ENCODE peak calls at places on chromosomes 3 and 15, in four cellular contexts. H, Z, C and X are unnamed samples. For H3K9me2, the result is how much of the 10 kb centered on the place peaks cover.

GRCh38 chr15:69794643-69795461 is 302.9 kb downstream of the TLE3 start:
- DNase-seq in H (peak), Z (peak), C (no peak), X (peak)

GRCh38 chr15:44243146-44243545 is 45.4 kb upstream of the GOLM2 start:
- DNase-seq in H (no peak), Z (no peak), C (no peak), X (no peak)

GRCh38 chr3:114152519-114153151 is 26.2 kb downstream of the DRD3 start:
- DNase-seq in H (peak), Z (peak), C (peak), X (peak)

GRCh38 chr3:131608741-131609140 is 106.0 kb upstream of the MRPL3 start:
- DNase-seq in H (no peak), Z (no peak), C (no peak), X (no peak)

GRCh38 chr15:80577552-80578205 is 117.4 kb upstream of the ABHD17C start:
- DNase-seq in H (no peak), Z (no peak), C (no peak), X (no peak)

GRCh38 chr3:46936733-46937250 is 39.8 kb downstream of the CCDC12 start:
- DNase-seq in H (no peak), Z (no peak), C (no peak), X (no peak)

GRCh38 chr15:77027697-77028450 is 32.9 kb downstream of the PSTPIP1 start:
- DNase-seq in H (no peak), Z (peak), C (no peak), X (no peak)

GRCh38 chr3:173217127-173217526 is 76.1 kb upstream of the SPATA16 start:
- DNase-seq in H (no peak), Z (no peak), C (no peak), X (peak)

GRCh38 chr3:176906046-176906905 is 291.0 kb downstream of the TBL1XR1 start:
- DNase-seq in H (peak), Z (peak), C (peak), X (peak)

GRCh38 chr15:77352932-77353331 is 67.0 kb downstream of the PEAK1 start:
- DNase-seq in H (no peak), Z (no peak), C (no peak), X (no peak)

GRCh38 chr3:69201658-69202057 is 79.3 kb upstream of the LMOD3 start:
- DNase-seq in H (no peak), Z (no peak), C (no peak), X (no peak)

GRCh38 chr3:70471464-70472342 is 159.3 kb upstream of the MDFIC2 start:
- DNase-seq in H (no peak), Z (no peak), C (no peak), X (no peak)

GRCh38 chr3:124276163-124276862 is 284.4 kb upstream of the ROPN1 start:
- DNase-seq in H (no peak), Z (no peak), C (no peak), X (no peak)

GRCh38 chr3:78969483-78969882 is 798.3 kb downstream of the ROBO1 start:
- DNase-seq in H (no peak), Z (no peak), C (no peak), X (no peak)

GRCh38 chr3:107117922-107118576 is 259.2 kb upstream of the CCDC54 start:
- DNase-seq in H (peak), Z (peak), C (peak), X (no peak)

GRCh38 chr15:58015565-58015964 is 49.9 kb downstream of the ALDH1A2 start:
- DNase-seq in H (peak), Z (no peak), C (no peak), X (no peak)

GRCh38 chr3:122263058-122263457 is 62.0 kb upstream of the CSTA start:
- DNase-seq in H (no peak), Z (peak), C (no peak), X (no peak)

GRCh38 chr15:50685191-50685975 is 1.2 kb downstream of the TRPM7 start:
- DNase-seq in H (peak), Z (peak), C (no peak), X (no peak)

GRCh38 chr15:40097968-40098476 is 10.7 kb downstream of the BMF start:
- DNase-seq in H (no peak), Z (peak), C (no peak), X (no peak)

GRCh38 chr15:74317820-74318375 is 49.5 kb downstream of the CYP11A1 start:
- DNase-seq in H (peak), Z (no peak), C (peak), X (no peak)
- H3K9me2 ChIP-seq in H (under half), Z (under half), C (under half), X (under half)

GRCh38 chr3:110773413-110773954 is 298.1 kb upstream of the NECTIN3 start:
- DNase-seq in H (peak), Z (no peak), C (peak), X (no peak)

GRCh38 chr3:110767156-110767555 is 304.5 kb upstream of the NECTIN3 start:
- DNase-seq in H (no peak), Z (no peak), C (no peak), X (no peak)

GRCh38 chr3:110767838-110768237 is 303.8 kb upstream of the NECTIN3 start:
- DNase-seq in H (no peak), Z (no peak), C (no peak), X (no peak)
- H3K4me3 ChIP-seq in H (no peak), Z (no peak), C (no peak), X (no peak)

GRCh38 chr3:189340680-189341460 is 169.1 kb downstream of the TPRG1 start:
- DNase-seq in H (peak), Z (peak), C (no peak), X (peak)
- TF ChIP-seq CTCF in H (peak), Z (peak), C (peak), X (no peak)

DNA sequence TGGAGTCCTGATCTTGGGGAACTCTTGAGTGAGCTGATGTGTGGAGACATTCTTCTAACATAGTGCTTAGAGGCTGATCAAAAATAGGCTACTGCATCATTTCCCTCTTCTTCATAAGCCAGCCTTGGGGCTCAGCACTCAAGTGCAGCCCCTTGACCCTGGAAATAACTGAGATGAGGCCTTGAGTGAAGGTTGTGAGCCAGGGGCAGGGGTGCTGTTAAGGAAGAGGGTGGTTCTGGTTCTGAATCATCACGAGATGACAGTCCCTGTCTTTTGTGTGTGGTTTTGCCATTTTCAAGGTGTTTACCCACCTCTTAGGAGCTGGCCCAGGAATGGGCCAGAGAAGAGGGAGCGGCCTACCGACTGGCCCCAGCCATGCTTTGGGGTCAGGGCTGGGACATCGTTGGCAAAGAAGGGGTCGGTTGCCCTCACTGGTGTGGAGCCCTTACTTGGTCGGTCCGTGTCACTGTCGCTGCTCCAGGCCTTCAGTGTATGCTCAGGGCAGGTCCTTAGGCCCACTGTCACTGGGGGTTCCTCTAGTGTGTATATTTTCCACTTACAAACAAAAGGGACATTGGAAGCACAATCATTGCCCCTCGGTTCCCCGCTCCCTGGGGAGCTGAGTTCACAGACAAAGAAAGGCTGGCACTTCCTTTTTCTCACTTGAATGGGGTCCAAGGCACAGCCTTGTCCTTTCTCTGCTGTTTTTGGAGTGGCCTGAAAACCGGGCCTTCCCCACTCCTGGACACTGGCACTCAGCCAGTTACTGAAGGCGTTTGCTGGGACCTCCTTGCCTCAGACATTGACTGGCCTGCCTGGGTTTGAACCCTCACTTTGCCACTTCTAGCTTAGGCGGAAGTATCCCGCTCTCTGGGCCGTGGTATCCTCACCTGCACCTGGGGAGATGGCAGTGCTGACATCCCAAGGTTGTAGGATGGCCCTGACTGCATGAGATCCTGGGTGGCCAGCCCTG is 46.6 kb downstream of the SLC6A6 start:
- DNase-seq in H (no peak), Z (no peak), C (no peak), X (no peak)
- H3K9me2 ChIP-seq in H (under half), Z (under half), C (under half), X (under half)